ENCODE peak calls at places on chromosomes 6 and 20, in five cellular contexts. G is lung, Z is anterior cingulate cortex, W is HEK293T, C is mucosa of descending colon. I is an unnamed sample.
A peak's percentile ranks its signal among the peaks of the same experiment; 100 is the strongest.

GRCh38 chr6:134065706-134066105 is 13.3 kb upstream of the SLC2A12 start:
- DNase-seq in W (peak; percentile 45), Z (no peak), G (no peak), C (no peak), I (peak; percentile 66)

GRCh38 chr6:1062786-1063545 is 248.9 kb upstream of the FOXQ1 start:
- DNase-seq in G (no peak), Z (no peak), W (no peak), C (no peak), I (no peak)

GRCh38 chr6:36598739-36599318 is 4.7 kb downstream of the SRSF3 start:
- DNase-seq in W (no peak), G (no peak), C (no peak), Z (no peak), I (no peak)

GRCh38 chr6:79784013-79784753 is 153.1 kb downstream of the SH3BGRL2 start:
- DNase-seq in W (no peak), Z (no peak), G (no peak), C (no peak), I (no peak)

GRCh38 chr6:147063469-147064031 is 140.7 kb upstream of the STXBP5 start:
- DNase-seq in C (no peak), Z (no peak), G (no peak), W (no peak), I (peak; percentile 44)

GRCh38 chr20:20393207-20393606 is 25.3 kb downstream of the INSM1 start:
- DNase-seq in Z (no peak), G (no peak), W (no peak), C (no peak), I (peak; percentile 59)

GRCh38 chr20:4026093-4026601 is 10.8 kb upstream of the RNF24 start:
- DNase-seq in G (no peak), W (no peak), Z (no peak), C (no peak), I (peak; percentile 59)

GRCh38 chr20:36527331-36528125 is 13.8 kb upstream of the MYL9 start:
- DNase-seq in C (no peak), G (no peak), Z (no peak), W (no peak), I (no peak)

GRCh38 chr6:112396221-112396620 is 49.1 kb downstream of the RFPL4B start:
- DNase-seq in W (no peak), G (no peak), Z (no peak), C (no peak), I (no peak)

GRCh38 chr6:130655586-130655985 is 171.6 kb upstream of the SMLR1 start:
- DNase-seq in C (no peak), G (no peak), Z (no peak), W (no peak), I (no peak)

GRCh38 chr6:14922306-14922705 is 323.6 kb upstream of the JARID2 start:
- DNase-seq in Z (peak; percentile 11), C (no peak), G (no peak), W (no peak), I (no peak)

GRCh38 chr20:44580581-44581268 is 1.7 kb upstream of the PKIG start:
- DNase-seq in C (no peak), W (no peak), Z (no peak), G (no peak), I (no peak)